ENCODE peak calls at places on chromosomes 6 and 20, in ten cellular contexts. G is neural progenitor cell; Y is RWPE1; C is right atrium auricular region; I is heart right ventricle; R is tibial nerve; V is gastrocnemius medialis; O is heart left ventricle; E is CD4-positive, alpha-beta T cell; J is Karpas-422. D is an unnamed sample.

GRCh38 chr6:160041608-160042007 is 72.7 kb downstream of the IGF2R start:
- DNase-seq in G (no peak), Y (peak), C (no peak), I (peak), R (peak), V (peak), O (peak), E (no peak), J (no peak), D (peak)

GRCh38 chr20:58829531-58829941 is 21.2 kb downstream of the GNAS-AS1 start:
- DNase-seq in G (no peak), Y (no peak), C (no peak), I (peak), R (no peak), V (peak), O (peak), E (no peak), J (no peak), D (no peak)

GRCh38 chr20:11626551-11626950 is 291.1 kb upstream of the BTBD3 start:
- DNase-seq in G (no peak), Y (no peak), C (no peak), I (no peak), R (no peak), V (no peak), O (no peak), E (no peak), J (no peak), D (peak)

GRCh38 chr6:106972500-106972899 is 2.0 kb downstream of the CD24 start:
- DNase-seq in G (peak), Y (no peak), C (no peak), I (no peak), R (no peak), V (no peak), O (no peak), E (no peak), J (peak), D (no peak)

GRCh38 chr6:15171026-15171425 is 74.8 kb upstream of the JARID2 start:
- DNase-seq in G (peak), Y (no peak), C (no peak), I (no peak), R (no peak), V (no peak), O (no peak), E (no peak), J (no peak), D (no peak)

GRCh38 chr6:68039641-68040311 is 595.3 kb upstream of the ADGRB3 start:
- DNase-seq in G (no peak), Y (no peak), C (no peak), I (no peak), R (no peak), V (no peak), O (no peak), E (no peak), J (peak), D (no peak)

GRCh38 chr6:80658926-80659325 is 552.5 kb downstream of the BCKDHB start:
- DNase-seq in G (no peak), Y (no peak), C (no peak), I (no peak), R (no peak), V (no peak), O (no peak), E (no peak), J (no peak), D (no peak)

GRCh38 chr20:37295595-37295994 is 6.1 kb downstream of the MANBAL start:
- DNase-seq in G (peak), Y (peak), C (no peak), I (no peak), R (no peak), V (no peak), O (no peak), E (no peak), J (no peak), D (peak)

GRCh38 chr20:39777610-39778009 is 815.5 kb downstream of the DHX35 start:
- DNase-seq in G (no peak), Y (no peak), C (no peak), I (no peak), R (no peak), V (no peak), O (no peak), E (no peak), J (no peak), D (no peak)

GRCh38 chr20:11267131-11267761 is 593.4 kb upstream of the JAG1 start:
- DNase-seq in G (peak), Y (peak), C (peak), I (peak), R (no peak), V (no peak), O (peak), E (no peak), J (no peak), D (peak)

GRCh38 chr6:21845018-21845417 is 251.5 kb downstream of the SOX4 start:
- DNase-seq in G (peak), Y (no peak), C (no peak), I (no peak), R (no peak), V (no peak), O (peak), E (no peak), J (no peak), D (no peak)

GRCh38 chr6:3208096-3208774 is 19.2 kb downstream of the TUBB2B start:
- DNase-seq in G (no peak), Y (peak), C (peak), I (no peak), R (no peak), V (no peak), O (no peak), E (no peak), J (no peak), D (peak)

GRCh38 chr6:1184318-1184717 is 127.6 kb upstream of the FOXQ1 start:
- DNase-seq in G (no peak), Y (no peak), C (no peak), I (no peak), R (no peak), V (no peak), O (no peak), E (no peak), J (no peak), D (no peak)

GRCh38 chr6:30025197-30025596 is 35.9 kb upstream of the POLR1H start:
- DNase-seq in G (no peak), Y (no peak), C (no peak), I (no peak), R (no peak), V (no peak), O (no peak), E (no peak), J (no peak), D (no peak)

GRCh38 chr6:141552463-141552862 is 580.3 kb upstream of the GJE1 start:
- DNase-seq in G (no peak), Y (peak), C (no peak), I (no peak), R (no peak), V (no peak), O (no peak), E (no peak), J (peak), D (peak)

GRCh38 chr6:92315312-92315711 is 1104.0 kb downstream of the EPHA7 start:
- DNase-seq in G (no peak), Y (no peak), C (no peak), I (no peak), R (no peak), V (no peak), O (no peak), E (no peak), J (no peak), D (no peak)

GRCh38 chr6:136591617-136592016 is 41.4 kb upstream of the MAP7 start:
- DNase-seq in G (no peak), Y (no peak), C (no peak), I (no peak), R (no peak), V (no peak), O (no peak), E (no peak), J (no peak), D (no peak)

GRCh38 chr20:4951299-4951698 is 50.0 kb downstream of the SLC23A2 start:
- DNase-seq in G (no peak), Y (peak), C (peak), I (no peak), R (no peak), V (no peak), O (peak), E (no peak), J (no peak), D (peak)

GRCh38 chr6:78607188-78607587 is 260.2 kb upstream of the IRAK1BP1 start:
- DNase-seq in G (no peak), Y (no peak), C (no peak), I (no peak), R (no peak), V (no peak), O (no peak), E (no peak), J (no peak), D (no peak)
- H3K27ac ChIP-seq in G (no peak), Y (peak), C (no peak), I (no peak), R (no peak), V (no peak), O (no peak), E (no peak), J (no peak), D (no peak)

DNA sequence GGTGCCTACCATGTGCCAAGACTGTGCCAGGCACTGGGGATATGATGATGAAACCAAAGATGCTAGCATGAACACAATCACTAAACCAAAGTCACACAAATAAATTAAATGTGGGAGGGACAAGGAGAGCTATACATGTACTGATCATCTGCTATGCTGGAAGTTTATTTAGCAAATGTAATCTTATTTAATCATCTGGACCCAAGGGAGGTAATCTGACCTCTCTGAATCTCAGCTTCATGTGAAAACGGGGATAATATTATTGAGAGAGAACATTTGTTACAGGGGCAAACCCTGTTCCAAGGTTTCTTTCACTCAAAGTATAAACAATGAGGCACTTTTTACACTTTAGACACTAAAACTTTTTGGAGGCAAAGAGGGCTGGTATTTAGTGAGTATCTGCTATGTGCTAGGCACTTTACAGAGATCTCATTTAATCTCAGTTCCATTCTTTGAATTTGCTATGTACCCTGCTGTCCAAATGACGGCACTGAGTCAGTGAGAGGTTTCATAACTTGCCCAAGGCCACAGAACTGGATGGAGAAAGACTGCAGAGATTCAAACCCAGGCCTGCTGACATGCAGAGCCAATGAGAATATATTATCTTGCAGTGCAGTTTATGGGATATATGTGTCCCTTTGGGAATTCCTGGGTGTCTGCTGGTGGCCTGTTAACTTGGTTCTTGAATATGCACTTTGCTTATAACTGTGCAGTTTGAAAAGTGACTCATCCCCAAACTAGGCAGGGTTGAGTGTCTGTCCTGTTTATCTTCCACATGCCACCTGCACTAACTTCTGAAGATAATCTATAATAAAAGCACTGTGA is 3.3 kb upstream of the ASXL1 start:
- DNase-seq in G (no peak), Y (no peak), C (no peak), I (no peak), R (no peak), V (no peak), O (no peak), E (no peak), J (no peak), D (no peak)
- H3K27ac ChIP-seq in G (no peak), Y (no peak), C (peak), I (no peak), R (no peak), V (no peak), O (no peak), E (no peak), J (peak), D (no peak)

GRCh38 chr6:43778976-43779863 is 9.2 kb downstream of the VEGFA start:
- DNase-seq in G (no peak), Y (no peak), C (no peak), I (no peak), R (no peak), V (no peak), O (no peak), E (no peak), J (no peak), D (no peak)

GRCh38 chr6:43774776-43775583 is 5.0 kb downstream of the VEGFA start:
- DNase-seq in G (peak), Y (peak), C (peak), I (peak), R (peak), V (peak), O (peak), E (peak), J (peak), D (no peak)

GRCh38 chr6:43776115-43776798 is 6.2 kb downstream of the VEGFA start:
- DNase-seq in G (no peak), Y (no peak), C (no peak), I (no peak), R (no peak), V (peak), O (no peak), E (no peak), J (no peak), D (no peak)

GRCh38 chr6:43778131-43778857 is 8.3 kb downstream of the VEGFA start:
- DNase-seq in G (no peak), Y (no peak), C (no peak), I (no peak), R (no peak), V (no peak), O (no peak), E (no peak), J (no peak), D (no peak)

GRCh38 chr6:43776799-43777776 is 7.1 kb downstream of the VEGFA start:
- DNase-seq in G (no peak), Y (no peak), C (peak), I (no peak), R (no peak), V (peak), O (no peak), E (no peak), J (no peak), D (no peak)
- H3K27ac ChIP-seq in G (no peak), Y (peak), C (peak), I (peak), R (no peak), V (peak), O (peak), E (no peak), J (no peak), D (no peak)

GRCh38 chr20:2400290-2400689 is 19.6 kb downstream of the TGM6 start:
- DNase-seq in G (no peak), Y (no peak), C (no peak), I (no peak), R (no peak), V (no peak), O (no peak), E (no peak), J (no peak), D (no peak)
- H3K27ac ChIP-seq in G (no peak), Y (no peak), C (no peak), I (no peak), R (no peak), V (no peak), O (no peak), E (no peak), J (no peak), D (no peak)

D was measured in foreskin keratinocyte.